ENCODE peak calls at places on chromosomes 16 and 17, in ten cellular contexts. F, P, S, E, W, V, U, O, I and Q are unnamed samples.

GRCh38 chr17:38693700-38694329 is 11.3 kb upstream of the MLLT6 start:
- DNase-seq in F (peak; percentile 99), P (no peak), S (peak; percentile 43), E (peak; percentile 77), W (peak; percentile 76), V (peak; percentile 71), U (no peak), O (peak; percentile 80), I (peak; percentile 85), Q (no peak)

GRCh38 chr17:38619937-38620550 is 14.3 kb upstream of the SRCIN1 start:
- DNase-seq in F (peak; percentile 25), P (no peak), S (no peak), E (no peak), W (no peak), V (no peak), U (no peak), O (peak; percentile 14), I (peak; percentile 24), Q (no peak)

GRCh38 chr16:84278968-84279367 is 15.7 kb upstream of the WFDC1 start:
- DNase-seq in F (no peak), P (no peak), S (no peak), E (no peak), W (no peak), V (no peak), U (no peak), O (no peak), I (no peak), Q (no peak)

GRCh38 chr17:83012873-83013778 is 66.3 kb upstream of the METRNL start:
- DNase-seq in F (no peak), P (no peak), S (no peak), E (no peak), W (no peak), V (no peak), U (no peak), O (no peak), I (no peak), Q (no peak)

GRCh38 chr17:39663688-39664580 is 1.2 kb upstream of the TCAP start:
- DNase-seq in F (no peak), P (no peak), S (no peak), E (no peak), W (peak; percentile 67), V (peak; percentile 66), U (peak; percentile 35), O (peak; percentile 71), I (no peak), Q (no peak)

GRCh38 chr16:66662445-66663194 is 33.9 kb downstream of the CMTM4 start:
- DNase-seq in F (no peak), P (no peak), S (no peak), E (no peak), W (no peak), V (no peak), U (peak; percentile 21), O (no peak), I (no peak), Q (no peak)

GRCh38 chr17:77266213-77266612 is 125.4 kb downstream of the SEC14L1 start:
- DNase-seq in F (no peak), P (no peak), S (no peak), E (no peak), W (no peak), V (no peak), U (no peak), O (no peak), I (no peak), Q (no peak)

GRCh38 chr17:78128616-78129384 is at the start of gene TMC6:
- DNase-seq in F (peak; percentile 66), P (no peak), S (peak; percentile 59), E (peak; percentile 68), W (peak; percentile 83), V (peak; percentile 74), U (peak; percentile 64), O (peak; percentile 94), I (peak; percentile 70), Q (no peak)

GRCh38 chr16:46830417-46830901 is 521 bp downstream of the C16orf87 start:
- DNase-seq in F (no peak), P (no peak), S (peak; percentile 24), E (no peak), W (peak; percentile 48), V (peak; percentile 46), U (no peak), O (peak; percentile 92), I (peak; percentile 69), Q (no peak)

GRCh38 chr16:86772231-86772510 is 193.8 kb downstream of the FOXL1 start:
- DNase-seq in F (no peak), P (no peak), S (no peak), E (no peak), W (no peak), V (no peak), U (no peak), O (no peak), I (no peak), Q (no peak)

GRCh38 chr16:66588981-66589713 is 9.9 kb downstream of the CMTM2 start:
- DNase-seq in F (peak; percentile 71), P (no peak), S (no peak), E (no peak), W (peak; percentile 56), V (peak; percentile 45), U (no peak), O (peak; percentile 92), I (peak; percentile 66), Q (no peak)

GRCh38 chr17:60863892-60864673 is 186.4 kb downstream of the BCAS3 start:
- DNase-seq in F (no peak), P (no peak), S (no peak), E (no peak), W (no peak), V (no peak), U (no peak), O (no peak), I (no peak), Q (no peak)

GRCh38 chr17:81959362-81960129 is 1.4 kb downstream of the NOTUM start:
- DNase-seq in F (peak; percentile 84), P (no peak), S (peak; percentile 53), E (peak; percentile 74), W (peak; percentile 82), V (peak; percentile 84), U (no peak), O (peak; percentile 95), I (no peak), Q (no peak)

GRCh38 chr16:80824623-80825364 is 20.4 kb upstream of the CDYL2 start:
- DNase-seq in F (no peak), P (peak; percentile 7), S (peak; percentile 53), E (no peak), W (peak; percentile 24), V (peak; percentile 39), U (peak; percentile 64), O (no peak), I (no peak), Q (no peak)

DNA sequence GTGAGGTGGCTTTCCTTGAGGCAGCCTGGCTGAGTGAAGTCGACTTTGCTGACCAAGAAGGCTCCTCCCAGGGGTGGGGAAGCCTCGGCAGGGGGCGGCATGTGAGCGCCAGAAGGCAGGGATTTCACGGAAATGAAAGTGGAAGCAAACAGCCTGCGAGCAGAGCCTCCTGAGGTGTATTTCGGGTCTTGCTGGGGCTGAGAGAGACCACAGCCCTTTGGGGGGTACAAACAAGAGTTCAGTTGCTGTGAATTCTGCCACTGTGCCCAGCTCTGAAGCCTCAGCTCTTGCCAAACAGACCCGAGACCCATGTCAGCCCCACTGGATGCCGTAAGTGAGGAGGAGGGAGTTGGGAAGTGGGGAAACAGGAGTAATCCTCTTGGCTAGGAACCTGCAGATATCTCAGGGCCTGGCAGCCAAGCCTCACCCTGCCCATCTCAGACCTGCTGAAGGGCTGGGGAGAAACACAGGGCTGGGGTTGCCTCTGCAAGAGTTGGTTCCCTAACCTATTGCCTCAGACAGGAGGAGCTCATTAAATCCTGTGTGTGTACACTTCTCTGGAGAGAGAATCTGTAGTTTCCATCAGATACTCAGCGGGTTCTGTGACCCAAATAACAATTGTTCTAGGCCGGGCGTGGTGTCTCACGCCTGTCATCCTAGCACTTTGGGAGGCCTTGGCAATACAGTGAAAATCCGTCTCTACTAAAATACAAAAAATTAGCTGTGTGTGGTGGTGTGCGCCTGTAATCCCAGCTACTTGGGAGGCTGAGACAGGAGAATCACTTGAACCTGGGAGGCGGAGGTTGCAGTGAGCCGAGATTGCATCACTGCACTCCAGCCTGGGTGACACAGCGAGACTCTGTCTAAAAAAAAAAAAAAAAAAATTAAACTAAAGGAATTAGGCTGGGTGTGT is at the start of gene IFI35:
- DNase-seq in F (peak; percentile 94), P (peak; percentile 69), S (peak; percentile 85), E (peak; percentile 86), W (peak; percentile 93), V (peak; percentile 90), U (peak; percentile 42), O (peak; percentile 95), I (peak; percentile 92), Q (peak; percentile 94)
- TF ChIP-seq POLR2AphosphoS5 in F (peak; percentile 83), P (peak; percentile 94), S (peak; percentile 86), E (peak; percentile 53), W (peak; percentile 75), V (peak; percentile 89), U (peak; percentile 86), O (peak; percentile 88), I (no peak), Q (peak; percentile 84)

GRCh38 chr17:80454557-80455327 is 21.7 kb downstream of the NPTX1 start:
- DNase-seq in F (peak; percentile 98), P (peak; percentile 84), S (peak; percentile 96), E (peak; percentile 97), W (peak; percentile 97), V (peak; percentile 97), U (peak; percentile 96), O (peak; percentile 99), I (peak; percentile 95), Q (peak; percentile 93)
- TF ChIP-seq POLR2A in F (peak; percentile 73), P (peak; percentile 89), S (peak; percentile 74), E (peak; percentile 78), W (peak; percentile 89), V (no peak), U (peak; percentile 63), O (peak; percentile 36), I (no peak), Q (no peak)

DNA sequence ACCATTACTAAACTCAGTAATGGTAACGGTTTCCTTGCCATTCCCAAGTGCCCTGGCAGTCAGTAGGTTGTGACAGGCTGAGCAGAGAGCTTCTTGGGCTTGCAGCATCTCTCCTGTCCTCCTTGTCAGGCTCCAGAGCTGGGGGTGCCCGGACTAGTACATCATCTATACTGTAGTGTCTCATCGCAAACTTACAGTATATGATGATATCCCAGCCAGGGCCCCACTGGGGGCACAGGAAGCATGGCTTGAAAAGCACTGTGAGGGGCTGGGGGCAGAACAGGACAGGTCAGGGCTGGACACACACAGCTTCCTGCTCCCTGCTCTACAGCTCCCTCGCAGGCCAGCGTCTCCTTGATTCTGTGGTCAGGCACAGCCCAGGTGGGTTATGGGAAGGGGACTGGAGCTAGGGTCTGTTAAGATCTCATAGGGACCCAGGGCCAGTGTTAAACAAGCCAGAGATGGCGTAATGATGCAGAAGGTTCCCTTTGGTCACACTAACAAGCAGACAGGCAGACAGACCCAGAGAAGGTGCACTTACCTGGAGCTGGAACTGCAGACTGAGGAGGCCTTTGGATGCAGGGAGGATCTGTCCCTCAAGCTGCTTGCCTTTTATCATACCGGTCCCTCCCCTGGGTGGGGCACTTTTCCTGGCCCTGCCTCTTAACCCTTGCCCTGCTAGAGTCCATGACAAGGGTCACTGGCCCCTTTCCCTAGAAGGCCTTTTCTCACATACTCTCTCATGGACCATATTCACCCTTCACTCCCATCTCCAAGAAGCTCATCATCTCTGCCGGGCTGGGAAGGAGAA is 6.8 kb downstream of the ERAL1 start:
- DNase-seq in F (no peak), P (no peak), S (no peak), E (no peak), W (peak; percentile 21), V (no peak), U (no peak), O (no peak), I (no peak), Q (no peak)
- H3K4me3 ChIP-seq in F (no peak overlapping the region), P (no peak overlapping the region), S (no peak overlapping the region), E (no peak overlapping the region), W (no peak overlapping the region), V (no peak overlapping the region), U (no peak overlapping the region), O (no peak overlapping the region), I (no peak overlapping the region), Q (no peak overlapping the region)

GRCh38 chr16:684067-684794 is at the start of gene JMJD8:
- DNase-seq in F (peak; percentile 98), P (no peak), S (peak; percentile 96), E (peak; percentile 97), W (peak; percentile 98), V (peak; percentile 98), U (peak; percentile 89), O (peak; percentile 100), I (peak; percentile 98), Q (no peak)
- TF ChIP-seq POLR2AphosphoS5 in F (peak; percentile 81), P (peak; percentile 79), S (peak; percentile 98), E (peak; percentile 80), W (peak; percentile 65), V (peak; percentile 97), U (peak; percentile 91), O (peak; percentile 91), I (no peak), Q (peak; percentile 89)